ENCODE peak calls at places on chromosomes 7 and 10, in five cellular contexts. I is astrocyte of the spinal cord, M is PC-3, E is left ventricle myocardium inferior, Z is esophagus squamous epithelium. J is an unnamed sample.

GRCh38 chr7:25998499-25998898 is 153.5 kb upstream of the NFE2L3 start:
- DNase-seq in Z (no peak), E (no peak), M (no peak), I (no peak), J (no peak)

GRCh38 chr10:59781511-59781910 is 28.3 kb upstream of the MRLN start:
- DNase-seq in E (no peak), Z (no peak), M (no peak), I (no peak), J (no peak)

GRCh38 chr10:64288404-64288803 is 767.2 kb downstream of the REEP3 start:
- DNase-seq in I (no peak), E (no peak), Z (no peak), M (no peak), J (no peak)

GRCh38 chr10:76998451-76998850 is 639.2 kb downstream of the KCNMA1 start:
- DNase-seq in E (no peak), I (no peak), Z (no peak), M (no peak), J (no peak)

GRCh38 chr10:21687197-21687993 is 153.4 kb downstream of the MLLT10 start:
- DNase-seq in E (no peak), I (no peak), M (peak; percentile 4), Z (no peak), J (no peak)

GRCh38 chr10:97911217-97911616 is 61.6 kb downstream of the GOLGA7B start:
- DNase-seq in I (no peak), E (no peak), Z (no peak), M (no peak), J (no peak)

GRCh38 chr10:34337917-34338316 is 477.2 kb downstream of the PARD3 start:
- DNase-seq in M (no peak), I (no peak), E (no peak), Z (no peak), J (no peak)

GRCh38 chr10:79243211-79244067 is 103.8 kb upstream of the PPIF start:
- DNase-seq in M (no peak), I (peak; percentile 32), Z (no peak), E (no peak), J (no peak)

GRCh38 chr10:27319752-27320561 is 79.4 kb upstream of the ACBD5 start:
- DNase-seq in Z (peak; percentile 4), M (no peak), I (peak; percentile 37), E (peak; percentile 49), J (peak; percentile 77)

GRCh38 chr10:90175161-90175681 is 473.8 kb downstream of the KIF20B start:
- DNase-seq in E (peak; percentile 54), I (no peak), Z (no peak), M (no peak), J (peak; percentile 62)

GRCh38 chr10:29656451-29656992 is 21.8 kb upstream of the SVIL start:
- DNase-seq in Z (no peak), E (no peak), I (no peak), M (no peak), J (no peak)

GRCh38 chr10:79449181-79450146 is 4.0 kb upstream of the ZCCHC24 start:
- DNase-seq in E (no peak), M (peak; percentile 88), Z (no peak), I (no peak), J (no peak)

GRCh38 chr10:124288928-124289921 is 129.5 kb downstream of the OAT start:
- DNase-seq in E (no peak), I (no peak), M (no peak), Z (no peak), J (no peak)

GRCh38 chr10:110576220-110576619 is 8.7 kb downstream of the SMC3 start:
- DNase-seq in E (no peak), Z (no peak), I (peak; percentile 67), M (peak; percentile 73), J (peak; percentile 93)

GRCh38 chr7:2006921-2007381 is 225.8 kb downstream of the MAD1L1 start:
- DNase-seq in E (no peak), M (no peak), I (no peak), Z (no peak), J (no peak)

GRCh38 chr7:28903779-28904538 is 54.2 kb downstream of the TRIL start:
- DNase-seq in E (no peak), M (no peak), Z (no peak), I (no peak), J (no peak)

GRCh38 chr7:136976504-136977251 is 108.2 kb downstream of the CHRM2 start:
- DNase-seq in Z (no peak), M (no peak), I (no peak), E (no peak), J (no peak)

GRCh38 chr10:99426689-99427088 is 3.7 kb downstream of the GOT1 start:
- DNase-seq in Z (no peak), E (no peak), M (no peak), I (no peak), J (no peak)

GRCh38 chr7:108503112-108504026 is 22.6 kb downstream of the PNPLA8 start:
- DNase-seq in E (no peak), Z (no peak), M (no peak), I (no peak), J (peak; percentile 70)

GRCh38 chr7:4693152-4693551 is 11.1 kb downstream of the FOXK1 start:
- DNase-seq in M (no peak), E (no peak), I (no peak), Z (no peak), J (no peak)
- H3K4me3 ChIP-seq in M (no peak overlapping the region), E (no peak overlapping the region), I (no peak overlapping the region), Z (no peak overlapping the region), J (no peak overlapping the region)

GRCh38 chr7:49717547-49717946 is 55.9 kb upstream of the VWC2 start:
- DNase-seq in E (no peak), M (no peak), Z (no peak), I (no peak), J (no peak)
- TF ChIP-seq CTCF in E (no peak), M (no peak), Z (no peak), I (no peak), J (no peak)

DNA sequence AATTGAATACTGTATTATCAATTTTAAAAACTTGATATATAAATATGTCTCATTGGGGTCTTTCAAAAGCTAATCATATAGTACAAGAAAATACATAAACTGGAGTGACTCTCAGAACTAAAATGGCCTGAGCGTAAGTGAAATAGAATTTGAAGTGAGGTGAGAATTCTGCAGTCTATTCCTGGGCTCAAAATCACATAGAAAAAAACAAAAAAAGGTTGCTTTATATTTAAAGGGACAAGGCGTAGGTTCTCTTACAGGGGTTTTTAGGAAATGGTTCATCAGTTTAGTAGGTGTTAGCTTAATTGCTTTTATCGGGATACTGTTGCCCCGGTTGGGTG is 36.7 kb upstream of the PRSS1 start:
- DNase-seq in I (no peak), E (no peak), M (no peak), Z (no peak), J (no peak)
- H3K4me3 ChIP-seq in I (no peak overlapping the region), E (no peak overlapping the region), M (no peak overlapping the region), Z (no peak overlapping the region), J (no peak overlapping the region)

DNA sequence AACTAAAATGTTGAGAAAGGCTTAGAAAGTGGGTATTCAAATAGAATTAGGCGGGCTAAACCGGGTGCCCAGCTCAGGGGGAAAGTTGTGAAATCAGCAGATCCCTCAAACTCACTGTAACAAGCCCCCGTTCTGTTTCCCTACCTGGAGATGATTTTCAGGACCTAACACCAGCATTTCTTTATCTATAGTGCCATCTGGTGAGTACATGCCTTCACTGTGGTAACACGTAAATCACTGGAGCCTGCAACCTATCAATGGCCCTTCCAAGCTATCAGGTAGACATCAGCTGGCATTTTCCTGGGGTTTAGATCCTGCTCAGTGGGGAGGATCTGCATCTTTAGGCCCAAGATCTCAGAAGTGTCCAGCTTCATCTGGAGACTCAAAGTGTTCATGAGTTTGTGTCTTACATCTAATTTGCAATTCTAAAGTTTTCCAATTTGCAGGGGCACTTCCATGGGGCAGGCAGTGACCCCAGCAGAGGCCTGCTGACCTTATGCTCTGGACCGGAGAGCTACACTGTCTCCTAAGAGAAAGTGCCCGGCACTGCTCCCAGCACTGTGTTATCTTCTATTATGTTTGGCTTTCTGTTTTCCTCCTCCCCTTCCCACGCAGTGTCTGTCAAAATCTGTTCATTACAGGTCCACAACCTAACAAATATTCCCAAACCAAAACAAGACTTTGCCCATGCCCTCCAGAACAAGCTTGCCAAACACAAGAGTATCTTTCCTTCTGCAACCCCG is 132.5 kb downstream of the LSM5 start:
- DNase-seq in I (no peak), E (no peak), M (peak; percentile 30), Z (no peak), J (no peak)
- TF ChIP-seq CTCF in I (no peak), E (peak; percentile 16), M (peak; percentile 48), Z (peak; percentile 9), J (no peak)

GRCh38 chr7:125926621-125927020 is 997.0 kb upstream of the POT1 start:
- DNase-seq in Z (no peak), I (no peak), M (peak; percentile 2), E (no peak), J (no peak)
- H3K4me3 ChIP-seq in Z (no peak overlapping the region), I (no peak overlapping the region), M (no peak overlapping the region), E (no peak overlapping the region), J (no peak overlapping the region)

DNA sequence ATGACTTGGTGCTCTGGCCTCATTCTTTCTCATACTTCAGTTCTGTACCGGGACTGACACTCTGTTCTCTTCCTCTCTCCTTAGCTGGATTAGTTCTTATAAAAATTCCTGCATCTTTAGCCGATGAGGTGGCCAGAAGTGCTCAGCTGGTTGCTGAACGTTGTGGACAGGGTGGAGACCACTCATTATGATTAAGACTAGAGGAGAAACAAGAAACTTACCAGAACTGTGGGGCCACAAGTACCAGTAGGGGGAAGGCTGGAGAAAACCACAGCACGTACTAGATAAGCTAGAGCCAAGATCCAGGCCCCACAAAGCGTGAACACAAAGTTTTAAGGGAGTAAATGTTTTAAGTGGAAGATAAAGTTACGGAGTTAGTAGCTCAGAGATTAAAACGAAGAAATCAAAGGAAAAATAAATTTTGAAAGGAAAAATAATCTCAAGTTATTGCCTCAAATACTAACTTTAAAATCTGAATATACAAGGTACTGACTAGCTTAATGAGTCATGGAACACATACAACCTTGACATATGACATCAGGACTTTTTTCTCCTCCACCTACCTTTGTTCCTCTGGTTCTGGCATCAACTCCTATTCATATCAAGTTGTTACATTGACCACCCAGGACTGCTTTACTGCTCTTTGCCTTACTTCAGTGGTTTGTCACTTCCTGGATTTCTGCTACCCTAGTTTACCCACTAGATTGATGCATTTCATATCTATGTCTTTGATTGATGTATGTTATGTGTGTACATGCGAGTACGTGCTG is 469.0 kb downstream of the TFEC start:
- DNase-seq in M (peak; percentile 47), E (no peak), Z (no peak), I (peak; percentile 91), J (peak; percentile 94)
- TF ChIP-seq CTCF in M (no peak), E (no peak), Z (no peak), I (peak; percentile 18), J (no peak)

GRCh38 chr10:50550291-50550839 is 73.4 kb downstream of the SGMS1 start:
- DNase-seq in Z (no peak), I (no peak), E (no peak), M (no peak), J (peak; percentile 70)
- H3K4me3 ChIP-seq in Z (no peak overlapping the region), I (no peak overlapping the region), E (no peak overlapping the region), M (no peak overlapping the region), J (no peak overlapping the region)

GRCh38 chr7:47408675-47409074 is 173.2 kb downstream of the TNS3 start:
- DNase-seq in E (no peak), M (no peak), Z (no peak), I (no peak), J (no peak)
- TF ChIP-seq CTCF in E (no peak), M (no peak), Z (no peak), I (no peak), J (no peak)